ENCODE peak calls at places on chromosomes 5 and 9, in eight cellular contexts. W is heart left ventricle, K is epithelial cell of proximal tubule, Q is tibial artery, R is PC-3, X is fibroblast of mammary gland, S is cardiac fibroblast, N is AG04450. D is an unnamed sample.

GRCh38 chr5:103942587-103943186 is 380.1 kb upstream of the NUDT12 start:
- DNase-seq in R (peak; percentile 51), N (no peak), S (no peak), W (no peak), X (no peak), Q (no peak), K (no peak), D (peak; percentile 34)

GRCh38 chr5:169249001-169249400 is 51.9 kb downstream of the SLIT3 start:
- DNase-seq in R (no peak), Q (no peak), X (no peak), W (no peak), S (peak; percentile 21), K (no peak), N (no peak), D (no peak)

GRCh38 chr5:143397302-143398052 is 6.0 kb downstream of the NR3C1 start:
- DNase-seq in K (no peak), X (peak; percentile 28), W (no peak), R (no peak), Q (no peak), N (no peak), S (no peak), D (no peak)

GRCh38 chr5:74391410-74391809 is 249.1 kb downstream of the ENC1 start:
- DNase-seq in R (no peak), S (no peak), N (peak; percentile 21), K (no peak), Q (no peak), W (no peak), X (no peak), D (no peak)

GRCh38 chr9:88809371-88809770 is 181.9 kb upstream of the S1PR3 start:
- DNase-seq in X (peak; percentile 28), K (no peak), Q (no peak), N (no peak), S (peak; percentile 56), R (no peak), W (peak; percentile 43), D (peak; percentile 43)

GRCh38 chr5:68777145-68777544 is 316.7 kb upstream of the SLC30A5 start:
- DNase-seq in K (no peak), R (no peak), S (no peak), N (no peak), Q (no peak), W (no peak), X (no peak), D (no peak)

GRCh38 chr9:24602687-24603352 is 57.1 kb upstream of the IZUMO3 start:
- DNase-seq in K (peak; percentile 16), S (no peak), Q (no peak), W (no peak), N (no peak), R (peak; percentile 39), X (peak; percentile 35), D (peak; percentile 0)

GRCh38 chr5:3330442-3330841 is 265.2 kb upstream of the IRX1 start:
- DNase-seq in S (no peak), Q (no peak), K (no peak), W (no peak), N (no peak), X (no peak), R (no peak), D (no peak)

GRCh38 chr9:98520221-98520920 is 188.4 kb downstream of the GABBR2 start:
- DNase-seq in W (no peak), S (peak; percentile 27), K (no peak), X (peak; percentile 58), R (no peak), N (no peak), Q (no peak), D (no peak)

GRCh38 chr5:65290677-65291076 is 191.0 kb downstream of the ADAMTS6 start:
- DNase-seq in S (peak; percentile 55), N (no peak), Q (no peak), R (no peak), X (peak; percentile 16), K (no peak), W (no peak), D (peak; percentile 50)

GRCh38 chr5:116372931-116373597 is 201.6 kb downstream of the SEMA6A start:
- DNase-seq in Q (no peak), W (no peak), X (no peak), K (no peak), N (no peak), S (no peak), R (no peak), D (no peak)

GRCh38 chr5:116371431-116371830 is 203.2 kb downstream of the SEMA6A start:
- DNase-seq in K (no peak), S (no peak), W (no peak), R (no peak), Q (no peak), X (no peak), N (no peak), D (no peak)

GRCh38 chr5:116371935-116372334 is 202.7 kb downstream of the SEMA6A start:
- DNase-seq in W (no peak), X (peak; percentile 6), Q (no peak), K (no peak), N (no peak), S (no peak), R (no peak), D (no peak)

GRCh38 chr5:116370149-116370548 is 204.5 kb downstream of the SEMA6A start:
- DNase-seq in Q (no peak), R (no peak), K (no peak), S (no peak), N (no peak), X (no peak), W (no peak), D (no peak)

DNA sequence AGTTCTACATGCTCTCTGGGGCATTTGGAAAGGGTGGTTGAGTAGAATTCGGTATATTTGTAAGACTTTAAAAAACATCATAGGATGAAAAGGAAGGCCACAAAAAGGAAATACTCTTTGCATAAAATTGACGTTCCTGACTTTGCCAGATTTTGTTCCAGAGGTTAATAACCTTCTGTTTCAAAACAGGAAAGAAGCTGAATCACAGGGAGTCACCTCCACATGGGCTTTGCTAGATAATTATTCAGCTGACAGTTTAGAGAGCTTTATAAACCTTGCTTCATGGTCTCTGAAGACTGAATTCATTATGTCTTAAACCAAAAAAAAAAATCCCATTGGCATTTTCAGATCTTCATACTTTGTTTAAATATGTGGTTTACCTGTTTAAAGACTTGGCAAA is 203.7 kb downstream of the SEMA6A start:
- DNase-seq in N (no peak), S (peak; percentile 58), R (peak; percentile 3), Q (no peak), K (peak; percentile 48), W (no peak), X (peak; percentile 62), D (peak; percentile 65)
- TF ChIP-seq CTCF in N (no peak), S (no peak), R (no peak), Q (no peak), K (no peak), W (no peak), X (no peak), D (no peak)

GRCh38 chr5:100856462-100856861 is 46.6 kb downstream of the ST8SIA4 start:
- DNase-seq in R (no peak), W (no peak), S (no peak), N (no peak), X (no peak), K (no peak), Q (no peak), D (no peak)
- H3K4me3 ChIP-seq in R (no peak overlapping the region), W (no peak overlapping the region), S (no peak overlapping the region), N (no peak overlapping the region), X (no peak overlapping the region), K (no peak overlapping the region), Q (no peak overlapping the region), D (no peak overlapping the region)

GRCh38 chr5:39424751-39425524 is at the start of gene DAB2:
- DNase-seq in K (peak; percentile 72), R (peak; percentile 94), X (peak; percentile 96), W (peak; percentile 90), Q (peak; percentile 92), N (peak; percentile 93), S (peak; percentile 98), D (peak; percentile 97)
- TF ChIP-seq CTCF in K (peak; percentile 76), R (peak; percentile 81), X (peak; percentile 51), W (peak; percentile 40), Q (peak; percentile 47), N (peak; percentile 74), S (peak; percentile 75), D (peak; percentile 77)

GRCh38 chr5:139649082-139649991 is 1.2 kb downstream of the CXXC5 start:
- DNase-seq in W (peak; percentile 53), N (no peak), K (no peak), S (no peak), R (peak; percentile 22), Q (peak; percentile 77), X (no peak), D (no peak)

GRCh38 chr5:139651863-139652787 is 4.0 kb downstream of the CXXC5 start:
- DNase-seq in W (peak; percentile 76), N (no peak), X (peak; percentile 96), S (peak; percentile 76), R (peak; percentile 73), Q (peak; percentile 97), K (peak; percentile 95), D (peak; percentile 84)

GRCh38 chr5:139651502-139651862 is 3.3 kb downstream of the CXXC5 start:
- DNase-seq in W (peak; percentile 11), N (no peak), S (no peak), X (peak; percentile 46), Q (no peak), R (peak; percentile 20), K (no peak), D (no peak)

GRCh38 chr5:139650031-139650688 is 2.0 kb downstream of the CXXC5 start:
- DNase-seq in Q (peak; percentile 79), K (no peak), N (no peak), X (no peak), R (no peak), S (no peak), W (peak; percentile 45), D (no peak)

GRCh38 chr5:139650689-139651501 is 2.7 kb downstream of the CXXC5 start:
- DNase-seq in N (no peak), K (no peak), W (peak; percentile 65), X (no peak), Q (peak; percentile 91), S (no peak), R (no peak), D (peak; percentile 56)
- H3K4me3 ChIP-seq in N (peak overlapping the region; percentile 80), K (peak overlapping the region; percentile 92), W (peak overlapping the region; percentile 99), X (peak overlapping the region; percentile 73), Q (peak overlapping the region; percentile 71), S (peak overlapping the region; percentile 61), R (peak overlapping the region; percentile 85), D (peak overlapping the region; percentile 82)